ENCODE peak calls at places on chromosomes 5 and 9, in ten cellular contexts. Z is stimulated activated CD8-positive, alpha-beta memory T cell treated with anti-CD3 and anti-CD28 coated beads, Interleukin-2, amount 100 ng/mL, for 1 hour; O is NCI-H1417; R is posterior cingulate gyrus; N is colonic mucosa; S is caudate nucleus; Q is CD4-positive, alpha-beta memory T cell; F is fibroblast of lung; C is T-cell; Y is GDM1. X is an unnamed sample.

GRCh38 chr5:174599992-174600391 is 124.4 kb upstream of the MSX2 start:
- DNase-seq in Z (no peak), O (no peak), R (no peak), N (no peak), S (no peak), Q (no peak), F (no peak), C (no peak), Y (no peak), X (no peak)

GRCh38 chr9:14258156-14258555 is 55.8 kb downstream of the NFIB start:
- DNase-seq in Z (no peak), O (no peak), R (no peak), N (no peak), S (no peak), Q (no peak), F (no peak), C (no peak), Y (no peak), X (no peak)

GRCh38 chr5:67160985-67161384 is 35.6 kb downstream of the CD180 start:
- DNase-seq in Z (peak), O (no peak), R (no peak), N (no peak), S (no peak), Q (peak), F (peak), C (peak), Y (no peak), X (no peak)

GRCh38 chr9:117691367-117691766 is 12.8 kb upstream of the TLR4 start:
- DNase-seq in Z (no peak), O (no peak), R (no peak), N (no peak), S (no peak), Q (no peak), F (no peak), C (no peak), Y (no peak), X (no peak)

GRCh38 chr5:160229190-160229742 is at the start of gene FABP6:
- DNase-seq in Z (no peak), O (no peak), R (no peak), N (no peak), S (no peak), Q (no peak), F (no peak), C (no peak), Y (no peak), X (no peak)

GRCh38 chr9:121601234-121601633 is 50.2 kb upstream of the DAB2IP start:
- DNase-seq in Z (no peak), O (no peak), R (no peak), N (no peak), S (no peak), Q (no peak), F (no peak), C (no peak), Y (no peak), X (no peak)

GRCh38 chr5:39158127-39158593 is 61.2 kb downstream of the FYB1 start:
- DNase-seq in Z (no peak), O (no peak), R (no peak), N (no peak), S (no peak), Q (peak), F (peak), C (no peak), Y (no peak), X (no peak)

GRCh38 chr5:78275998-78276543 is 18.4 kb downstream of the AP3B1 start:
- DNase-seq in Z (no peak), O (no peak), R (no peak), N (no peak), S (no peak), Q (no peak), F (peak), C (no peak), Y (no peak), X (no peak)

GRCh38 chr5:1943481-1943880 is 60.8 kb upstream of the IRX4 start:
- DNase-seq in Z (no peak), O (no peak), R (no peak), N (no peak), S (no peak), Q (no peak), F (no peak), C (no peak), Y (no peak), X (no peak)

GRCh38 chr9:133355881-133356357 is 368 bp downstream of the SURF1 start:
- DNase-seq in Z (no peak), O (no peak), R (peak), N (no peak), S (no peak), Q (no peak), F (no peak), C (no peak), Y (no peak), X (no peak)

GRCh38 chr5:53355930-53356329 is 124.5 kb upstream of the FST start:
- DNase-seq in Z (no peak), O (no peak), R (no peak), N (no peak), S (no peak), Q (no peak), F (peak), C (no peak), Y (no peak), X (no peak)

GRCh38 chr5:122053181-122054109 is 24.6 kb downstream of the LOX start:
- DNase-seq in Z (no peak), O (no peak), R (no peak), N (no peak), S (no peak), Q (no peak), F (peak), C (no peak), Y (no peak), X (no peak)

GRCh38 chr5:41625571-41625970 is 115.2 kb upstream of the PLCXD3 start:
- DNase-seq in Z (no peak), O (no peak), R (no peak), N (no peak), S (no peak), Q (no peak), F (no peak), C (no peak), Y (no peak), X (no peak)

GRCh38 chr9:137671721-137672120 is 52.9 kb downstream of the EHMT1 start:
- DNase-seq in Z (no peak), O (no peak), R (no peak), N (no peak), S (no peak), Q (no peak), F (no peak), C (no peak), Y (no peak), X (no peak)

GRCh38 chr9:95462419-95463121 is 54.2 kb downstream of the PTCH1 start:
- DNase-seq in Z (peak), O (peak), R (peak), N (peak), S (peak), Q (peak), F (peak), C (peak), Y (peak), X (peak)

GRCh38 chr5:123209163-123210013 is 120.3 kb downstream of the PRDM6 start:
- DNase-seq in Z (no peak), O (no peak), R (no peak), N (no peak), S (no peak), Q (no peak), F (peak), C (no peak), Y (peak), X (no peak)

GRCh38 chr5:96662725-96663513 is 743 bp downstream of the CAST start:
- DNase-seq in Z (peak), O (peak), R (peak), N (peak), S (peak), Q (peak), F (peak), C (peak), Y (peak), X (peak)

GRCh38 chr5:142587354-142587965 is 98.4 kb downstream of the FGF1 start:
- DNase-seq in Z (no peak), O (no peak), R (no peak), N (peak), S (no peak), Q (no peak), F (peak), C (peak), Y (no peak), X (no peak)

GRCh38 chr5:91182763-91183162 is 200.4 kb downstream of the ARRDC3 start:
- DNase-seq in Z (no peak), O (no peak), R (no peak), N (peak), S (no peak), Q (no peak), F (no peak), C (no peak), Y (peak), X (no peak)

GRCh38 chr5:96657068-96657467 is 5.1 kb upstream of the CAST start:
- DNase-seq in Z (peak), O (no peak), R (no peak), N (peak), S (no peak), Q (peak), F (peak), C (peak), Y (peak), X (no peak)

GRCh38 chr5:112685929-112686328 is 51.8 kb upstream of the APC start:
- DNase-seq in Z (no peak), O (no peak), R (no peak), N (no peak), S (no peak), Q (no peak), F (peak), C (no peak), Y (no peak), X (no peak)

GRCh38 chr5:168047043-168047668 is 244.3 kb upstream of the WWC1 start:
- DNase-seq in Z (no peak), O (peak), R (no peak), N (peak), S (peak), Q (no peak), F (peak), C (no peak), Y (no peak), X (peak)

GRCh38 chr9:38360880-38361836 is 31.3 kb upstream of the ALDH1B1 start:
- DNase-seq in Z (no peak), O (peak), R (no peak), N (no peak), S (no peak), Q (no peak), F (peak), C (no peak), Y (no peak), X (peak)

X was measured in NCI-H2227 treated with DMSO at 0.1 percent for 48 hours.